ENCODE peak calls at places on chromosomes 4 and X, in five cellular contexts. R is stomach; O is ELR; S is activated CD4-positive, alpha-beta T cell treated with anti-CD3 and anti-CD28 coated beads, Interleukin-2, amount 50 U/mL, for 4 hours; X is left colon. H is an unnamed sample.
A peak's percentile ranks its signal among the peaks of the same experiment; 100 is the strongest.

GRCh38 chr4:68361146-68361589 is 11.3 kb upstream of the YTHDC1 start:
- DNase-seq in R (no peak), O (peak; percentile 84), S (no peak), X (no peak), H (no peak)

GRCh38 chrX:85084770-85085393 is 81.2 kb downstream of the APOOL start:
- DNase-seq in R (no peak), O (peak; percentile 36), S (no peak), X (no peak), H (no peak)

GRCh38 chr4:54723786-54724185 is 66.0 kb downstream of the KIT start:
- DNase-seq in R (no peak), O (no peak), S (no peak), X (no peak), H (peak; percentile 78)

GRCh38 chr4:182521006-182521405 is 277.8 kb downstream of the TENM3 start:
- DNase-seq in R (no peak), O (no peak), S (no peak), X (no peak), H (no peak)

GRCh38 chr4:8320386-8320750 is 50.8 kb downstream of the HTRA3 start:
- DNase-seq in R (peak; percentile 22), O (no peak), S (no peak), X (no peak), H (no peak)

GRCh38 chr4:155687380-155687982 is 20.8 kb downstream of the GUCY1A1 start:
- DNase-seq in R (no peak), O (no peak), S (no peak), X (no peak), H (no peak)

GRCh38 chrX:25558137-25558536 is 542.4 kb upstream of the ARX start:
- DNase-seq in R (no peak), O (no peak), S (no peak), X (no peak), H (no peak)

GRCh38 chrX:130179579-130180215 is 7.9 kb downstream of the RAB33A start:
- DNase-seq in R (no peak), O (no peak), S (no peak), X (no peak), H (no peak)

GRCh38 chr4:139675651-139676050 is 10.0 kb downstream of the MGST2 start:
- DNase-seq in R (no peak), O (no peak), S (no peak), X (no peak), H (no peak)

GRCh38 chr4:18840499-18840898 is 818.9 kb upstream of the LCORL start:
- DNase-seq in R (no peak), O (no peak), S (no peak), X (no peak), H (no peak)

GRCh38 chr4:147019061-147019460 is 73.4 kb upstream of the TTC29 start:
- DNase-seq in R (peak; percentile 70), O (peak; percentile 65), S (peak; percentile 20), X (peak; percentile 54), H (no peak)

GRCh38 chr4:113613503-113613902 is 148.0 kb downstream of the CAMK2D start:
- DNase-seq in R (no peak), O (no peak), S (no peak), X (no peak), H (no peak)

GRCh38 chr4:88445252-88445651 is 11.7 kb upstream of the HERC5 start:
- DNase-seq in R (no peak), O (no peak), S (no peak), X (no peak), H (no peak)

GRCh38 chr4:181578911-181579310 is 664.3 kb upstream of the TENM3 start:
- DNase-seq in R (no peak), O (no peak), S (no peak), X (no peak), H (no peak)

GRCh38 chr4:2977116-2978097 is 14.0 kb downstream of the GRK4 start:
- DNase-seq in R (no peak), O (peak; percentile 75), S (no peak), X (no peak), H (no peak)

GRCh38 chrX:3711331-3711917 is 2.0 kb downstream of the PRKX start:
- DNase-seq in R (no peak), O (peak; percentile 0), S (no peak), X (peak; percentile 38), H (no peak)

GRCh38 chr4:133969202-133969873 is 232.3 kb downstream of the PABPC4L start:
- DNase-seq in R (no peak), O (peak; percentile 12), S (no peak), X (no peak), H (no peak)

H was measured in NCI-H2081 treated with DMSO at 0.1 percent for 48 hours.